ENCODE peak calls at places on chromosome 16, in seven cellular contexts. One of them, this sample, is unnamed.

GRCh38 chr16:88499836-88500251 is 46.8 kb downstream of the ZFPM1 start:
- DNase-seq in GF-D8: no peak
- DNase-seq in small intestine: no peak
- DNase-seq in nucleus accumbens: no peak
- DNase-seq in stimulated activated CD8-positive, alpha-beta memory T cell treated with anti-CD3 and anti-CD28 coated beads, Interleukin-7, amount 100 ng/mL, for 1 hour: no peak
- DNase-seq in heart left ventricle: peak
- DNase-seq in astrocyte of the cerebellum: no peak
- DNase-seq in this sample: no peak

GRCh38 chr16:31215287-31216115 is 1.4 kb downstream of the PYDC1 start:
- DNase-seq in astrocyte of the cerebellum: no peak
- DNase-seq in small intestine: peak
- DNase-seq in heart left ventricle: peak
- DNase-seq in nucleus accumbens: no peak
- DNase-seq in stimulated activated CD8-positive, alpha-beta memory T cell treated with anti-CD3 and anti-CD28 coated beads, Interleukin-7, amount 100 ng/mL, for 1 hour: no peak
- DNase-seq in GF-D8: no peak
- DNase-seq in this sample: no peak

GRCh38 chr16:48279199-48279598 is 31.9 kb upstream of the ABCC11 start:
- DNase-seq in stimulated activated CD8-positive, alpha-beta memory T cell treated with anti-CD3 and anti-CD28 coated beads, Interleukin-7, amount 100 ng/mL, for 1 hour: no peak
- DNase-seq in nucleus accumbens: no peak
- DNase-seq in GF-D8: no peak
- DNase-seq in heart left ventricle: no peak
- DNase-seq in astrocyte of the cerebellum: no peak
- DNase-seq in small intestine: no peak
- DNase-seq in this sample: no peak

GRCh38 chr16:71412270-71413160 is 29.3 kb downstream of the TLE7 start:
- DNase-seq in GF-D8: no peak
- DNase-seq in stimulated activated CD8-positive, alpha-beta memory T cell treated with anti-CD3 and anti-CD28 coated beads, Interleukin-7, amount 100 ng/mL, for 1 hour: peak
- DNase-seq in heart left ventricle: peak
- DNase-seq in small intestine: peak
- DNase-seq in astrocyte of the cerebellum: peak
- DNase-seq in nucleus accumbens: peak
- DNase-seq in this sample: peak

GRCh38 chr16:11152205-11152604 is 103.8 kb downstream of the SOCS1 start:
- DNase-seq in small intestine: no peak
- DNase-seq in nucleus accumbens: no peak
- DNase-seq in heart left ventricle: no peak
- DNase-seq in GF-D8: no peak
- DNase-seq in stimulated activated CD8-positive, alpha-beta memory T cell treated with anti-CD3 and anti-CD28 coated beads, Interleukin-7, amount 100 ng/mL, for 1 hour: no peak
- DNase-seq in astrocyte of the cerebellum: no peak
- DNase-seq in this sample: no peak

GRCh38 chr16:63312343-63312742 is 1276.1 kb upstream of the CDH8 start:
- DNase-seq in heart left ventricle: no peak
- DNase-seq in GF-D8: no peak
- DNase-seq in nucleus accumbens: no peak
- DNase-seq in astrocyte of the cerebellum: no peak
- DNase-seq in small intestine: no peak
- DNase-seq in stimulated activated CD8-positive, alpha-beta memory T cell treated with anti-CD3 and anti-CD28 coated beads, Interleukin-7, amount 100 ng/mL, for 1 hour: no peak
- DNase-seq in this sample: no peak

GRCh38 chr16:29974291-29975133 is 844 bp downstream of the TAOK2 start:
- DNase-seq in astrocyte of the cerebellum: no peak
- DNase-seq in small intestine: peak
- DNase-seq in GF-D8: no peak
- DNase-seq in stimulated activated CD8-positive, alpha-beta memory T cell treated with anti-CD3 and anti-CD28 coated beads, Interleukin-7, amount 100 ng/mL, for 1 hour: no peak
- DNase-seq in heart left ventricle: peak
- DNase-seq in nucleus accumbens: no peak
- DNase-seq in this sample: peak

GRCh38 chr16:2963611-2964415 is at the start of gene KREMEN2:
- DNase-seq in nucleus accumbens: no peak
- DNase-seq in stimulated activated CD8-positive, alpha-beta memory T cell treated with anti-CD3 and anti-CD28 coated beads, Interleukin-7, amount 100 ng/mL, for 1 hour: no peak
- DNase-seq in astrocyte of the cerebellum: no peak
- DNase-seq in small intestine: no peak
- DNase-seq in heart left ventricle: no peak
- DNase-seq in GF-D8: peak
- DNase-seq in this sample: no peak

GRCh38 chr16:67444259-67445125 is 13.6 kb downstream of the HSD11B2 start:
- DNase-seq in small intestine: no peak
- DNase-seq in astrocyte of the cerebellum: no peak
- DNase-seq in nucleus accumbens: no peak
- DNase-seq in stimulated activated CD8-positive, alpha-beta memory T cell treated with anti-CD3 and anti-CD28 coated beads, Interleukin-7, amount 100 ng/mL, for 1 hour: no peak
- DNase-seq in heart left ventricle: no peak
- DNase-seq in GF-D8: no peak
- DNase-seq in this sample: no peak

GRCh38 chr16:21028728-21029127 is 121.9 kb downstream of the DNAH3 start:
- DNase-seq in stimulated activated CD8-positive, alpha-beta memory T cell treated with anti-CD3 and anti-CD28 coated beads, Interleukin-7, amount 100 ng/mL, for 1 hour: no peak
- DNase-seq in nucleus accumbens: no peak
- DNase-seq in astrocyte of the cerebellum: no peak
- DNase-seq in small intestine: no peak
- DNase-seq in heart left ventricle: no peak
- DNase-seq in GF-D8: no peak
- DNase-seq in this sample: no peak

GRCh38 chr16:67562918-67563707 is 787 bp downstream of the CTCF start:
- DNase-seq in heart left ventricle: peak
- DNase-seq in small intestine: peak
- DNase-seq in GF-D8: peak
- DNase-seq in nucleus accumbens: peak
- DNase-seq in astrocyte of the cerebellum: no peak
- DNase-seq in stimulated activated CD8-positive, alpha-beta memory T cell treated with anti-CD3 and anti-CD28 coated beads, Interleukin-7, amount 100 ng/mL, for 1 hour: peak
- DNase-seq in this sample: peak

GRCh38 chr16:1150511-1150982 is 2.4 kb upstream of the CACNA1H start:
- DNase-seq in small intestine: no peak
- DNase-seq in GF-D8: no peak
- DNase-seq in stimulated activated CD8-positive, alpha-beta memory T cell treated with anti-CD3 and anti-CD28 coated beads, Interleukin-7, amount 100 ng/mL, for 1 hour: no peak
- DNase-seq in heart left ventricle: no peak
- DNase-seq in astrocyte of the cerebellum: no peak
- DNase-seq in nucleus accumbens: no peak
- DNase-seq in this sample: peak

GRCh38 chr16:57284206-57284951 is at the start of gene PLLP:
- DNase-seq in nucleus accumbens: peak
- DNase-seq in heart left ventricle: no peak
- DNase-seq in GF-D8: no peak
- DNase-seq in small intestine: peak
- DNase-seq in stimulated activated CD8-positive, alpha-beta memory T cell treated with anti-CD3 and anti-CD28 coated beads, Interleukin-7, amount 100 ng/mL, for 1 hour: no peak
- DNase-seq in astrocyte of the cerebellum: no peak
- DNase-seq in this sample: no peak

GRCh38 chr16:2966043-2966802 is 2.1 kb downstream of the KREMEN2 start:
- DNase-seq in heart left ventricle: peak
- DNase-seq in GF-D8: no peak
- DNase-seq in astrocyte of the cerebellum: no peak
- DNase-seq in stimulated activated CD8-positive, alpha-beta memory T cell treated with anti-CD3 and anti-CD28 coated beads, Interleukin-7, amount 100 ng/mL, for 1 hour: no peak
- DNase-seq in nucleus accumbens: no peak
- DNase-seq in small intestine: no peak
- DNase-seq in this sample: no peak

GRCh38 chr16:9107025-9107970 is 15.9 kb downstream of the HAPSTR1 start:
- DNase-seq in astrocyte of the cerebellum: no peak
- DNase-seq in heart left ventricle: no peak
- DNase-seq in stimulated activated CD8-positive, alpha-beta memory T cell treated with anti-CD3 and anti-CD28 coated beads, Interleukin-7, amount 100 ng/mL, for 1 hour: no peak
- DNase-seq in small intestine: no peak
- DNase-seq in GF-D8: no peak
- DNase-seq in nucleus accumbens: no peak
- DNase-seq in this sample: no peak

GRCh38 chr16:20952144-20952797 is 51.7 kb downstream of the LYRM1 start:
- DNase-seq in heart left ventricle: no peak
- DNase-seq in GF-D8: no peak
- DNase-seq in small intestine: no peak
- DNase-seq in astrocyte of the cerebellum: no peak
- DNase-seq in stimulated activated CD8-positive, alpha-beta memory T cell treated with anti-CD3 and anti-CD28 coated beads, Interleukin-7, amount 100 ng/mL, for 1 hour: no peak
- DNase-seq in nucleus accumbens: no peak
- DNase-seq in this sample: no peak

GRCh38 chr16:871562-872330 is 71.2 kb upstream of the GNG13 start:
- DNase-seq in small intestine: no peak
- DNase-seq in heart left ventricle: no peak
- DNase-seq in GF-D8: no peak
- DNase-seq in nucleus accumbens: no peak
- DNase-seq in astrocyte of the cerebellum: no peak
- DNase-seq in stimulated activated CD8-positive, alpha-beta memory T cell treated with anti-CD3 and anti-CD28 coated beads, Interleukin-7, amount 100 ng/mL, for 1 hour: no peak
- DNase-seq in this sample: no peak

GRCh38 chr16:49527621-49528020 is 154.0 kb downstream of the C16orf78 start:
- DNase-seq in astrocyte of the cerebellum: no peak
- DNase-seq in heart left ventricle: no peak
- DNase-seq in stimulated activated CD8-positive, alpha-beta memory T cell treated with anti-CD3 and anti-CD28 coated beads, Interleukin-7, amount 100 ng/mL, for 1 hour: no peak
- DNase-seq in small intestine: no peak
- DNase-seq in GF-D8: no peak
- DNase-seq in nucleus accumbens: no peak
- DNase-seq in this sample: peak

GRCh38 chr16:11024333-11025053 is 80.1 kb downstream of the CLEC16A start:
- DNase-seq in GF-D8: no peak
- DNase-seq in heart left ventricle: no peak
- DNase-seq in astrocyte of the cerebellum: no peak
- DNase-seq in small intestine: peak
- DNase-seq in stimulated activated CD8-positive, alpha-beta memory T cell treated with anti-CD3 and anti-CD28 coated beads, Interleukin-7, amount 100 ng/mL, for 1 hour: no peak
- DNase-seq in nucleus accumbens: no peak
- DNase-seq in this sample: no peak

GRCh38 chr16:20136446-20136968 is 62.8 kb upstream of the GPR139 start:
- DNase-seq in heart left ventricle: no peak
- DNase-seq in small intestine: no peak
- DNase-seq in GF-D8: no peak
- DNase-seq in astrocyte of the cerebellum: no peak
- DNase-seq in stimulated activated CD8-positive, alpha-beta memory T cell treated with anti-CD3 and anti-CD28 coated beads, Interleukin-7, amount 100 ng/mL, for 1 hour: no peak
- DNase-seq in nucleus accumbens: no peak
- DNase-seq in this sample: no peak

GRCh38 chr16:2267913-2268666 is at the start of gene RNPS1:
- DNase-seq in nucleus accumbens: peak
- DNase-seq in stimulated activated CD8-positive, alpha-beta memory T cell treated with anti-CD3 and anti-CD28 coated beads, Interleukin-7, amount 100 ng/mL, for 1 hour: peak
- DNase-seq in heart left ventricle: peak
- DNase-seq in small intestine: peak
- DNase-seq in astrocyte of the cerebellum: peak
- DNase-seq in GF-D8: peak
- DNase-seq in this sample: peak

GRCh38 chr16:81585785-81586184 is 141.2 kb downstream of the CMIP start:
- DNase-seq in nucleus accumbens: no peak
- DNase-seq in heart left ventricle: no peak
- DNase-seq in GF-D8: no peak
- DNase-seq in small intestine: peak
- DNase-seq in astrocyte of the cerebellum: no peak
- DNase-seq in stimulated activated CD8-positive, alpha-beta memory T cell treated with anti-CD3 and anti-CD28 coated beads, Interleukin-7, amount 100 ng/mL, for 1 hour: no peak
- DNase-seq in this sample: no peak

GRCh38 chr16:81204794-81205680 is 33.5 kb upstream of the BCO1 start:
- DNase-seq in stimulated activated CD8-positive, alpha-beta memory T cell treated with anti-CD3 and anti-CD28 coated beads, Interleukin-7, amount 100 ng/mL, for 1 hour: peak
- DNase-seq in nucleus accumbens: peak
- DNase-seq in astrocyte of the cerebellum: peak
- DNase-seq in small intestine: peak
- DNase-seq in GF-D8: no peak
- DNase-seq in heart left ventricle: no peak
- DNase-seq in this sample: peak

GRCh38 chr16:58628845-58629680 is 563 bp downstream of the CNOT1 start:
- DNase-seq in nucleus accumbens: peak
- DNase-seq in stimulated activated CD8-positive, alpha-beta memory T cell treated with anti-CD3 and anti-CD28 coated beads, Interleukin-7, amount 100 ng/mL, for 1 hour: peak
- DNase-seq in astrocyte of the cerebellum: no peak
- DNase-seq in small intestine: peak
- DNase-seq in heart left ventricle: peak
- DNase-seq in GF-D8: peak
- DNase-seq in this sample: peak

GRCh38 chr16:85258166-85258565 is 145.9 kb upstream of the CIBAR2 start:
- DNase-seq in heart left ventricle: no peak
- DNase-seq in small intestine: no peak
- DNase-seq in GF-D8: no peak
- DNase-seq in nucleus accumbens: no peak
- DNase-seq in astrocyte of the cerebellum: no peak
- DNase-seq in stimulated activated CD8-positive, alpha-beta memory T cell treated with anti-CD3 and anti-CD28 coated beads, Interleukin-7, amount 100 ng/mL, for 1 hour: no peak
- DNase-seq in this sample: no peak

GRCh38 chr16:89023151-89023551 is 46.1 kb upstream of the CBFA2T3 start:
- DNase-seq in nucleus accumbens: no peak
- DNase-seq in GF-D8: no peak
- DNase-seq in heart left ventricle: no peak
- DNase-seq in astrocyte of the cerebellum: no peak
- DNase-seq in stimulated activated CD8-positive, alpha-beta memory T cell treated with anti-CD3 and anti-CD28 coated beads, Interleukin-7, amount 100 ng/mL, for 1 hour: no peak
- DNase-seq in small intestine: no peak
- DNase-seq in this sample: no peak

GRCh38 chr16:85444879-85445778 is 168.0 kb upstream of the GSE1 start:
- DNase-seq in small intestine: peak
- DNase-seq in GF-D8: no peak
- DNase-seq in heart left ventricle: no peak
- DNase-seq in stimulated activated CD8-positive, alpha-beta memory T cell treated with anti-CD3 and anti-CD28 coated beads, Interleukin-7, amount 100 ng/mL, for 1 hour: no peak
- DNase-seq in astrocyte of the cerebellum: no peak
- DNase-seq in nucleus accumbens: no peak
- DNase-seq in this sample: no peak

GRCh38 chr16:1924095-1924494 is 5.9 kb upstream of the HS3ST6 start:
- DNase-seq in heart left ventricle: no peak
- DNase-seq in nucleus accumbens: no peak
- DNase-seq in GF-D8: no peak
- DNase-seq in stimulated activated CD8-positive, alpha-beta memory T cell treated with anti-CD3 and anti-CD28 coated beads, Interleukin-7, amount 100 ng/mL, for 1 hour: no peak
- DNase-seq in small intestine: no peak
- DNase-seq in astrocyte of the cerebellum: no peak
- DNase-seq in this sample: no peak

GRCh38 chr16:48556913-48557351 is 53.0 kb downstream of the N4BP1 start:
- DNase-seq in small intestine: no peak
- DNase-seq in astrocyte of the cerebellum: no peak
- DNase-seq in heart left ventricle: no peak
- DNase-seq in GF-D8: no peak
- DNase-seq in stimulated activated CD8-positive, alpha-beta memory T cell treated with anti-CD3 and anti-CD28 coated beads, Interleukin-7, amount 100 ng/mL, for 1 hour: no peak
- DNase-seq in nucleus accumbens: no peak
- DNase-seq in this sample: no peak

GRCh38 chr16:68517606-68518161 is 21.4 kb upstream of the ZFP90 start:
- DNase-seq in GF-D8: peak
- DNase-seq in heart left ventricle: no peak
- DNase-seq in astrocyte of the cerebellum: no peak
- DNase-seq in nucleus accumbens: no peak
- DNase-seq in stimulated activated CD8-positive, alpha-beta memory T cell treated with anti-CD3 and anti-CD28 coated beads, Interleukin-7, amount 100 ng/mL, for 1 hour: no peak
- DNase-seq in small intestine: no peak
- DNase-seq in this sample: no peak